ENCODE peak calls at places on chromosomes 12 and 14, in six cellular contexts. V, X, T, N, C and B are unnamed samples.

GRCh38 chr12:104137175-104137901 is 672 bp downstream of the NFYB start:
- DNase-seq in V (peak), X (peak), T (peak), N (no peak), C (peak), B (no peak)

GRCh38 chr12:6276247-6276887 is 34.1 kb upstream of the PLEKHG6 start:
- DNase-seq in V (no peak), X (no peak), T (no peak), N (no peak), C (peak), B (no peak)

GRCh38 chr14:52531481-52531880 is 20.8 kb downstream of the TXNDC16 start:
- DNase-seq in V (no peak), X (no peak), T (no peak), N (no peak), C (no peak), B (no peak)

GRCh38 chr12:6866920-6867406 is 368 bp upstream of the TPI1 start:
- DNase-seq in V (no peak), X (no peak), T (no peak), N (no peak), C (no peak), B (no peak)

GRCh38 chr12:113862570-113863454 is 103.3 kb downstream of the RBM19 start:
- DNase-seq in V (peak), X (peak), T (no peak), N (peak), C (peak), B (peak)

GRCh38 chr12:14418526-14418925 is 53.0 kb downstream of the ATF7IP start:
- DNase-seq in V (peak), X (no peak), T (no peak), N (no peak), C (peak), B (no peak)

GRCh38 chr12:103093499-103094106 is 136.1 kb downstream of the ASCL1 start:
- DNase-seq in V (no peak), X (no peak), T (no peak), N (no peak), C (no peak), B (no peak)

GRCh38 chr12:117408161-117408791 is 46.9 kb upstream of the NOS1 start:
- DNase-seq in V (peak), X (no peak), T (no peak), N (peak), C (no peak), B (peak)

GRCh38 chr12:86261606-86262005 is 5.4 kb upstream of the MGAT4C start:
- DNase-seq in V (no peak), X (no peak), T (no peak), N (no peak), C (no peak), B (no peak)

GRCh38 chr12:27966870-27967269 is 5.7 kb downstream of the PTHLH start:
- DNase-seq in V (peak), X (no peak), T (no peak), N (peak), C (peak), B (peak)

GRCh38 chr14:59305231-59305630 is 116.8 kb downstream of the DAAM1 start:
- DNase-seq in V (peak), X (no peak), T (no peak), N (no peak), C (no peak), B (no peak)

GRCh38 chr14:30896435-30896834 is 22.1 kb downstream of the COCH start:
- DNase-seq in V (no peak), X (no peak), T (no peak), N (no peak), C (no peak), B (no peak)

GRCh38 chr12:127363392-127363791 is 903.6 kb upstream of the TMEM132C start:
- DNase-seq in V (peak), X (no peak), T (no peak), N (no peak), C (no peak), B (no peak)

GRCh38 chr12:129844662-129845061 is 59.2 kb downstream of the TMEM132D start:
- DNase-seq in V (no peak), X (no peak), T (no peak), N (no peak), C (no peak), B (no peak)

GRCh38 chr12:91984571-91984970 is 161.1 kb downstream of the BTG1 start:
- DNase-seq in V (peak), X (no peak), T (no peak), N (no peak), C (no peak), B (no peak)

GRCh38 chr12:2019126-2019525 is 14.9 kb upstream of the DCP1B start:
- DNase-seq in V (no peak), X (no peak), T (no peak), N (no peak), C (no peak), B (no peak)

GRCh38 chr12:116878567-116879508 is 2.4 kb downstream of the HRK start:
- DNase-seq in V (no peak), X (no peak), T (no peak), N (no peak), C (peak), B (no peak)

GRCh38 chr14:22978487-22978837 is 3.9 kb downstream of the AJUBA start:
- DNase-seq in V (peak), X (no peak), T (no peak), N (no peak), C (peak), B (no peak)

GRCh38 chr12:100987552-100988277 is 193.1 kb downstream of the ANO4 start:
- DNase-seq in V (peak), X (peak), T (peak), N (no peak), C (peak), B (no peak)

GRCh38 chr12:99948380-99948779 is 36.4 kb downstream of the ANKS1B start:
- DNase-seq in V (no peak), X (no peak), T (no peak), N (no peak), C (no peak), B (no peak)

DNA sequence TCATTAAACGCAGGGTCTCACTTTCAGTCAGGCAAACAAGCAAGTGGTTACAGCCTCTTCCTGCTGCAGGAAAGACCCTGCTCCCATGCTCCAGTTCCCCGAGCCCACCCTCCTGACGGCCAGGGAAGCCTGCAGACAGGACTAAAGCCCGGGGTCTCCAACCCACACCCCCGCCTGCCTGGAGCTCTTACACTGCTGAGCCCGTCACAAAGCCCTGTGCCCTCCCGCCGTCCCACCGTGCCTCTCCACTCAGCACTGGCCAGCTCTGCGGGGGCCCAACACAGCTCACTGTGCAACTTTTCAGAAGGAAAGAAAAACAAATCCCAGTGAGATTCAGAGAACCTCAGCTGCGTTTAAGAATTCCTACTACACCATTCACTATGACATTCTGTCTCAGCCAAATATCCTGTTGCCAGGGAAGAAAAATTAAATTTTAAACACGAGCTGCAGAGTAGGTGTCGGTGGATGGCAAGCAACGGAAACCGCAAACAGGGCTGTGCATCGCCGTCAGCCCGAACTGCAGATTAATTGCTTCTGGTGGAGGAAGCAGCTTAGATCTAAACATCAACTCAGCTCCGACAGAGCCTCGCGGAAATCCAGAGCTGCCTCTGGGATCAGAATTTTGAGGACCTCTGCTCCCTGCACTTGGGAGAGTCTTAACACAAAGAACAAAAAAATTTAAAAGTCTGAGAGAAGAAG is 106.6 kb upstream of the SFSWAP start:
- DNase-seq in V (no peak), X (peak), T (no peak), N (no peak), C (peak), B (no peak)
- H3K4me3 ChIP-seq in V (no peak), X (no peak), T (no peak), N (no peak), C (no peak), B (no peak)

GRCh38 chr12:54581412-54581811 is 7.0 kb downstream of the PPP1R1A start:
- DNase-seq in V (no peak), X (no peak), T (no peak), N (no peak), C (no peak), B (no peak)
- H3K4me3 ChIP-seq in V (no peak), X (no peak), T (no peak), N (no peak), C (no peak), B (no peak)

GRCh38 chr12:78870539-78870938 is 6.0 kb downstream of the SYT1 start:
- DNase-seq in V (no peak), X (no peak), T (no peak), N (no peak), C (no peak), B (no peak)

GRCh38 chr12:78866518-78866917 is 1.9 kb downstream of the SYT1 start:
- DNase-seq in V (no peak), X (no peak), T (no peak), N (no peak), C (no peak), B (no peak)

GRCh38 chr12:78863482-78864427 is 819 bp upstream of the SYT1 start:
- DNase-seq in V (peak), X (peak), T (peak), N (no peak), C (peak), B (no peak)

GRCh38 chr12:78864483-78865296 is at the start of gene SYT1:
- DNase-seq in V (peak), X (peak), T (peak), N (peak), C (peak), B (no peak)

GRCh38 chr12:78865297-78865955 is 852 bp downstream of the SYT1 start:
- DNase-seq in V (no peak), X (no peak), T (no peak), N (no peak), C (peak), B (no peak)
- H3K4me3 ChIP-seq in V (peak), X (no peak), T (peak), N (peak), C (peak), B (peak)

DNA sequence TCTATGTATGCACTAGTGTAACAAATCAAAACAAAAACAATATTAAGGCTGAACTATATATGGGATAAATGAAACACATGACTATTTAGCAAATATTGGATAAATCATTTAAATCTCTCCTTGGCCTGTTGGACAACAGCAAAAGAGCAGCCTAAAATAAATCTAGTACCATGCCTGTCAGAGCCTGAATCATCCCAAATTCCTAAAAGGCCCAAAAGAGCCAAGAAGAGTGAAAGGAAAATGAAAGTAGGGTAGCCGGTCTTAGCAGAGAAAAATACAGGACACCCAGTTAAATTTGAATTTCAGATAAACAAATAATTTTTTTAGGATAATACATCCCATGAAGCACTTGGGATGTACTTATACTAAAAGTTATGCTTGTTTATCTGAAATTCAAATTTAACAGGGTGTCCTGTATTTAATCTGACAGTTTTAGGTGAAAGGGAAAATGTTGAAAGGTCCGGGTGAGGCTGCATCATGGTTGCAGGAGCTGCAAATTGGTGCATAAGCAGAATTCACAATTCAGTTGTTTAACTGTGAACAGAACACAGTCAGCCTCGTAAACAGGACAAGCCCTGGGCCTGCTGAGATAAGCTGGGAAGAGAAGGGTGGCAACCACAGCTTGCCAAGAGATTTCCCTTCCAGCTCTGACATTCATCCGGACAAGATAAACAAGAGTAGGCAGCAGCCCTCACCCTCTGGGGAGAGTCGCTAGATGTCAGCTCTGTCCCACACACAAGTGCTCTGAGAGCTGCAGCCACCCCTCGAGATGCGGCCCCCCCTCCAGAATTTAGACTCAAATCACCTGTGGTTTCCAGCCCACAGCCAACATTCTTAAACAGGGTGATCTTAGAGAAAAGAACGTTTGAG is 30.3 kb downstream of the DMAC2L start:
- DNase-seq in V (peak), X (peak), T (peak), N (peak), C (no peak), B (peak)
- H3K4me3 ChIP-seq in V (peak), X (no peak), T (peak), N (peak), C (peak), B (peak)

GRCh38 chr12:93593833-93594232 is 21.4 kb downstream of the SOCS2 start:
- DNase-seq in V (no peak), X (no peak), T (no peak), N (no peak), C (no peak), B (no peak)
- H3K4me3 ChIP-seq in V (no peak), X (no peak), T (peak), N (no peak), C (no peak), B (no peak)

DNA sequence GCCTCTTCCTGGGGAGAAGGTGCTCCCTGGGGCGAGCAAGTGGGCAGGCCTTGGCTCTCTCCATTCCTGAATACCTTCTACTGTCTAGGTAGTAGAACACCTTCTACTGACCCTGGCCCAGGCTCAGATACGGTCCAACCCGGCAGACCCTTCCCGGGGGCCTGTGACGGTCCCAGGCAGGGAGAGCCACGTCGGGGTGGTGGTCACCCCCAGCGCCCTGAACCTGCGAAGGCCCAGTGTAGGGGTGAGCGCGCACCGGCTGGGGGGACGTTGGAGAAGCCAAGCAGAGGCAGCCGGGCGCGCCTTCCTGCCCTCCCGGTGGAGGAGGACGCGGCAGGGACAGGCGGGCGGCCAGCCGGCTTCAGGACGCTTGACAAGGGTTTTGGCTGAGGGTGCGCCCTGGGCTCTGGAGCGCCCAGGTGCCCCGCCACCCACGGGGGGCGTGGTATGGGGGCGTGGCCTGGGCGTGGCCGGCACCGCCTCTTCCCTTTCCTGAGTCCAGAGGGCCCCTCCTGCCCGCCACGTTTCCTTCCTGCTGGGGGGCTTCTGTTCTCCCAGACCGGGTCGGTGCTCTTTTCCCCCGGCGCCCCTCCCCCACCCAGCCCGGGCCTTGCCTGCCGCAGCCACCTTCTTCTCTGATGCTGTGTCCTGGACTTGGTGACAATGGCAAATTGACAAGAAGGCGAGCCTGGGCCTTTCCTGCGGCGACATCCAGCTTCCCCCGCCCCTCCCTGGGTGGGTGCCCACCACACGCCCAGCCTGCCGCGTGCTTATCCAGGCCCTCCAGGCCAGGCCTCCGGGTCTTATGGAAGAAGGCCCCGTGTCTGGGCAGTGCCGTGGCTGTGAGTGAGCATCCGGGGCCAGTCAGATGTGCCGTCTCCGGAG is 24.5 kb upstream of the PPP1R13B start:
- DNase-seq in V (no peak), X (peak), T (no peak), N (no peak), C (peak), B (no peak)
- H3K4me3 ChIP-seq in V (no peak), X (peak), T (peak), N (peak), C (peak), B (no peak)

GRCh38 chr12:8636581-8636980 is 23.9 kb upstream of the AICDA start:
- DNase-seq in V (no peak), X (no peak), T (no peak), N (no peak), C (no peak), B (no peak)
- H3K4me3 ChIP-seq in V (no peak), X (no peak), T (no peak), N (no peak), C (no peak), B (no peak)

DNA sequence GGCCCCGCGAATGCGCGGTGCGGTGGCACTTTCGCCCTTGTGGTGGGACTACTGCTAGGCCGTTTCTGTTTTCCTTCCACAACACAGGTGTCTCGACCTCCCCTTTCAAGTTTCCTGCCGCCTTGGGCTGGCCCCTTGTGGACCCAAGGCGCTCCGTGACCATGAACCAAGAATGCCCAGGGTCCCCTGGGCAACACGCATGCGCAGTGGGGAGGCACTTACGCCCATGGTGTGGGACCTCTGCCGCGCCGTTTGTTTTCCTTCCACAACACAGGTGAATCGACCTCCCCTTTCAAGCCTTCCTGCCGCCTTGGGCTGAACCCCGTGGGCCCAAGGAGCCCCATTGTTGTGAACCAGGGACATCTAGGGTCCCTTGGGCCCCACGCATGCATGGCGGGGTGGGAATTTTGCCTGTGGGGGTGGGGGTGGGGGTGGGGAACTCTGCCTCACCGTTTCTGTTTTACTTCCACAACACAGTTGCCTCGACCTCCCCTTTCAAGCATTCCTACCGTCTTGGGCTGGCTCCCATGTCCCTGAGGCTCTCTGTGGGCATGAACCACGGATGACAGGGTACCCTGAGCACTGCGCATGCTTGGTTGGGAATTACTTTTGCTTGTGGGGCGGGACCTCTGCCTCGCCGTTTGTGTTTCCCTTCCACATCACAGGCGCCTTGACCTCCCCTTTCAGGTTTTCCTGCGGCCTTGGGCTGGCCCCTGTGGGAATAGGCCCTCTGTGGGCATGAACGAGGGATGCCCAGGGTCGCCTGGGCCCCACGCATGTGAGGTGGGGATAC is 355.1 kb downstream of the ALG10 start:
- DNase-seq in V (no peak), X (no peak), T (no peak), N (no peak), C (no peak), B (no peak)
- H3K4me3 ChIP-seq in V (no peak), X (no peak), T (no peak), N (no peak), C (no peak), B (no peak)